ENCODE peak calls at places on chromosomes 2 and 18, in six cellular contexts. P is brain microvascular endothelial cell, D is GM23248, R is fibroblast of pulmonary artery, O is pancreas, K is fibroblast of villous mesenchyme. W is an unnamed sample.

GRCh38 chr2:70785137-70785911 is 5.1 kb downstream of the FIGLA start:
- DNase-seq in D (peak), K (peak), O (no peak), P (peak), R (peak), W (peak)

GRCh38 chr18:38545071-38545470 is 979.5 kb upstream of the CELF4 start:
- DNase-seq in P (no peak), R (peak), K (no peak), O (no peak), D (no peak), W (peak)

GRCh38 chr2:204255469-204255868 is 289.8 kb upstream of the PARD3B start:
- DNase-seq in K (no peak), D (no peak), R (no peak), O (no peak), P (no peak), W (no peak)

GRCh38 chr2:36530983-36531354 is 67.0 kb downstream of the FEZ2 start:
- DNase-seq in O (no peak), P (peak), D (peak), R (peak), K (peak), W (no peak)

GRCh38 chr2:38509322-38509946 is 93.3 kb downstream of the HNRNPLL start:
- DNase-seq in P (peak), O (no peak), K (peak), R (peak), D (peak), W (peak)

GRCh38 chr18:34913837-34914755 is 127.1 kb upstream of the MAPRE2 start:
- DNase-seq in O (no peak), R (peak), D (no peak), K (peak), P (peak), W (peak)

GRCh38 chr2:119049968-119050657 is 108.1 kb downstream of the MARCO start:
- DNase-seq in K (no peak), R (peak), D (no peak), O (no peak), P (no peak), W (no peak)

GRCh38 chr2:149410701-149411484 is 80.5 kb downstream of the LYPD6 start:
- DNase-seq in P (no peak), K (peak), O (no peak), D (peak), R (no peak), W (peak)

GRCh38 chr2:18690342-18690741 is 101.0 kb upstream of the NT5C1B start:
- DNase-seq in D (no peak), R (no peak), K (no peak), O (no peak), P (no peak), W (no peak)

GRCh38 chr2:27885246-27885645 is 4.9 kb downstream of the RBKS start:
- DNase-seq in D (peak), P (no peak), R (peak), O (no peak), K (peak), W (peak)

GRCh38 chr18:8051388-8051787 is 484.3 kb downstream of the PTPRM start:
- DNase-seq in R (peak), D (no peak), O (no peak), K (no peak), P (no peak), W (peak)

GRCh38 chr2:68946117-68946516 is 6.6 kb downstream of the GKN2 start:
- DNase-seq in D (no peak), R (no peak), K (no peak), P (no peak), O (no peak), W (no peak)

GRCh38 chr2:98691307-98691706 is 39.6 kb downstream of the MGAT4A start:
- DNase-seq in P (peak), K (no peak), D (peak), R (peak), O (no peak), W (peak)

GRCh38 chr2:28522479-28522878 is 26.6 kb downstream of the PLB1 start:
- DNase-seq in D (no peak), K (no peak), O (no peak), R (no peak), P (no peak), W (no peak)

GRCh38 chr2:207240649-207241048 is 74.9 kb upstream of the KLF7 start:
- DNase-seq in P (no peak), R (no peak), K (no peak), D (no peak), O (no peak), W (no peak)

GRCh38 chr2:161243873-161244272 is 64.4 kb upstream of the PSMD14 start:
- DNase-seq in D (no peak), R (no peak), O (no peak), K (no peak), P (no peak), W (no peak)
- H3K4me3 ChIP-seq in D (no peak), R (no peak), O (no peak), K (no peak), P (no peak), W (peak)

GRCh38 chr2:168210216-168210897 is 37.0 kb downstream of the STK39 start:
- DNase-seq in R (no peak), D (peak), K (peak), O (no peak), P (no peak), W (no peak)

GRCh38 chr2:168212866-168213265 is 34.5 kb downstream of the STK39 start:
- DNase-seq in R (no peak), D (peak), O (no peak), K (no peak), P (no peak), W (peak)

GRCh38 chr2:168211664-168212163 is 35.7 kb downstream of the STK39 start:
- DNase-seq in R (no peak), K (no peak), D (no peak), O (no peak), P (no peak), W (no peak)

GRCh38 chr2:168212167-168212566 is 35.2 kb downstream of the STK39 start:
- DNase-seq in R (no peak), D (no peak), P (no peak), K (no peak), O (no peak), W (no peak)

DNA sequence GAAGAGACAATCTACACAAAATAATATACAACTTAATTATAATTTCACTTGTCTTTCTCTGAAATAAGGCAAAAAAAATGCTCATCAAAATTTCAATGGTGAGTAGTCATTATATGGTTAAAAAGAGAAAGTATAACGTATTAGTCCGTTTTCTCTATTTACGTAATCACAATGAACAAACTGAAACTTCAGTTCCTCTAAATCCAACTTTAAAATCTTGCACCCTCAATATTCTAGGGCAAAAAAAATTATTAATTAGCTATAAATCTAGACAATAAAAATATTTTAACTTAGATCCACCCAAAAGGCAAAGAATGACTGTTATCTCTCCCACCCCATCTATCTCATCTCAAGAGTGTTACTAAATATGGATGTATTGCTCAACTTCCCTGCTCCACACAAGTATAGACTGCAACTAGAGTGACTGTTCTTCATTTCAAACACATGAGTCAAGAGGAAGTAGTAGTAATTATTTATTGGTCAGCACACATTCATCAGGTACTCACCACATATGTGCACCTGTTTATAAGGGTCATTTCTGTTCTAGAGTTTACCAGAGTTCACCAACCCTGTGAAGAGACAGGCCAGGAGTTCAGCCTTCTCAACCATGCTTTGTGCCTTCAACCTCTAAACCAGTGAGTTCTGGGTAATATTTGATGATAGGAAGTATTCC is 36.4 kb downstream of the STK39 start:
- DNase-seq in R (peak), O (no peak), D (peak), K (peak), P (peak), W (peak)
- H3K4me3 ChIP-seq in R (peak), O (no peak), D (peak), K (peak), P (peak), W (peak)

DNA sequence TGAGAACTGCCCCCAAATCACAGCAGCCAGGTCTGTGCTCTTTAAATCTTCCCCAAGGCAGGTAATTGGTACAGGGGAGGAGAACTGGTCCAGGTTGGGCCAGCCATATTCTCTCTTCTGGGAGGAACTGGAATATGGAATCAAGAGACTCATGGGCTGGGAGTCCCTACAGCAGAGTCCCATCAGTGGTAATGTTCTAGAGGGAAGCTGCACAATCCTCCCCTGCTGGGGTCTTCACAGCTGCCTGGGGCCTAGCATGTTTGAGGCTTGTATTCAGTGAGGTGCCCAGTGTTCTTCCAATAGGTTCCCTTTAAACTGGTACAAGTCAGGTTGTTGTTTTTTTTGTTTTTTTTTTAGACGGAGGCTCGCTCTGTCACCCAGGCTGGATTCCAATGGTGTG is 21.1 kb upstream of the EGR4 start:
- DNase-seq in R (no peak), D (no peak), P (no peak), K (no peak), O (no peak), W (no peak)
- H3K4me3 ChIP-seq in R (no peak), D (no peak), P (no peak), K (no peak), O (no peak), W (no peak)

GRCh38 chr2:8623576-8623957 is 58.3 kb upstream of the ID2 start:
- DNase-seq in K (no peak), D (no peak), R (no peak), P (no peak), O (no peak), W (no peak)

GRCh38 chr2:8622199-8622911 is 59.5 kb upstream of the ID2 start:
- DNase-seq in P (no peak), K (no peak), D (no peak), R (no peak), O (no peak), W (no peak)

GRCh38 chr2:8624855-8625398 is 56.9 kb upstream of the ID2 start:
- DNase-seq in R (no peak), K (no peak), O (no peak), D (no peak), P (no peak), W (no peak)

GRCh38 chr2:8623958-8624591 is 57.8 kb upstream of the ID2 start:
- DNase-seq in R (no peak), D (no peak), K (no peak), P (no peak), O (peak), W (no peak)

DNA sequence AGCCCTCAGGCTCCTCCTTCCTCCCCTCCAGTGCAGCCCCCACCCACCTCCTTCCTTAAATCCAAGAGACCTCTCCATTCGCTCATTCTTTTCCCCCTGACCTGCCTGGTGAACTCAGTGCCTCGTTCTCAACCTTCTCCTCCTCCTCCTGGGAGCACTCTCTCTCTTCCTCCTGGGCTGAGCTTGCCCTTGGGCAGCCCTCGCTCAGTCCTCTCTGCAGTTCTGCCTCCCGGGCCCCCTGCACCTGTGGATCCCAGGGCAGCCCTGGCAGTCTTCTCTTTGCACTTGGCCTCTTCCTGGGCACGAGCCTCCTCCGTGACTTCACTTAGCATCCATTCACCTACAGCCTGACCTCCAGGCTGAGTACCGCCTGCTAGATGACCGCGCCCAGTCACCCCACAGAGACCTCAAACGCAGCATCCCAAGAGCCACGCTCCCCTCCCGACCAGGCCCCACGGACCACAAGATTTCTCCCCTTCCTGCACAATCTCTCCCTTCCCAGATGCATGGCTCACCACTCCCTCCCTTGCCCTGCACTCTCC is 58.9 kb upstream of the ID2 start:
- DNase-seq in R (no peak), D (no peak), K (no peak), P (no peak), O (no peak), W (no peak)
- H3K4me3 ChIP-seq in R (no peak), D (no peak), K (no peak), P (no peak), O (no peak), W (no peak)

GRCh38 chr18:22817844-22818243 is 115.3 kb upstream of the RBBP8 start:
- DNase-seq in R (peak), O (no peak), P (no peak), K (no peak), D (no peak), W (peak)

GRCh38 chr18:22816266-22817176 is 116.6 kb upstream of the RBBP8 start:
- DNase-seq in K (no peak), O (no peak), P (no peak), R (no peak), D (no peak), W (no peak)

GRCh38 chr18:22814329-22814703 is 118.8 kb upstream of the RBBP8 start:
- DNase-seq in K (no peak), D (no peak), R (no peak), P (no peak), O (no peak), W (no peak)

GRCh38 chr18:22813648-22814328 is 119.3 kb upstream of the RBBP8 start:
- DNase-seq in P (peak), K (peak), D (peak), R (peak), O (no peak), W (peak)
- H3K4me3 ChIP-seq in P (no peak), K (no peak), D (no peak), R (no peak), O (no peak), W (peak)

W was measured in epithelial cell of esophagus.